ENCODE peak calls at places on chromosomes 5 and 9, in six cellular contexts. H is H1, R is A549, Y is GM12878, V is SK-N-SH, P is K562. W is an unnamed sample.

GRCh38 chr5:95842955-95843544 is 20.5 kb upstream of the GLRX start:
- DNase-seq in H (no peak), R (no peak), V (no peak), P (peak; percentile 40), Y (no peak), W (peak; percentile 88)

GRCh38 chr5:74432240-74432639 is 208.3 kb downstream of the ENC1 start:
- DNase-seq in P (no peak), V (no peak), H (no peak), R (no peak), Y (no peak), W (no peak)

GRCh38 chr5:75058986-75059508 is 6.7 kb upstream of the GCNT4 start:
- DNase-seq in H (no peak), R (no peak), Y (no peak), P (no peak), V (no peak), W (no peak)

GRCh38 chr5:171355302-171355724 is 32.3 kb upstream of the NPM1 start:
- DNase-seq in Y (peak; percentile 51), H (no peak), R (no peak), P (no peak), V (no peak), W (no peak)

GRCh38 chr5:1007681-1008450 is 736 bp upstream of the NKD2 start:
- DNase-seq in H (no peak), V (no peak), P (no peak), R (no peak), Y (no peak), W (no peak)

GRCh38 chr9:111016046-111017026 is 21.9 kb downstream of the LPAR1 start:
- DNase-seq in Y (no peak), V (peak; percentile 24), P (no peak), R (no peak), H (no peak), W (no peak)

GRCh38 chr5:36701085-36701691 is 94.8 kb downstream of the SLC1A3 start:
- DNase-seq in R (no peak), H (no peak), Y (peak; percentile 55), P (no peak), V (no peak), W (no peak)

GRCh38 chr9:126919193-126919592 is 4.6 kb downstream of the RALGPS1 start:
- DNase-seq in P (no peak), H (no peak), Y (no peak), V (no peak), R (no peak), W (peak; percentile 86)

GRCh38 chr5:150481972-150482406 is 25.9 kb upstream of the NDST1 start:
- DNase-seq in P (peak; percentile 84), Y (no peak), R (no peak), H (no peak), V (no peak), W (no peak)

GRCh38 chr9:14530301-14530700 is 162.9 kb downstream of the ZDHHC21 start:
- DNase-seq in P (no peak), Y (no peak), V (no peak), R (no peak), H (no peak), W (no peak)

GRCh38 chr5:110817437-110817836 is 78.6 kb downstream of the SLC25A46 start:
- DNase-seq in H (no peak), P (peak; percentile 9), R (no peak), V (no peak), Y (no peak), W (no peak)

GRCh38 chr9:14654932-14655331 is 38.3 kb downstream of the ZDHHC21 start:
- DNase-seq in R (no peak), Y (no peak), V (no peak), P (no peak), H (no peak), W (no peak)

GRCh38 chr9:115104908-115105307 is 13.0 kb downstream of the TNC start:
- DNase-seq in Y (no peak), V (no peak), R (no peak), P (no peak), H (no peak), W (no peak)

GRCh38 chr9:111287127-111287526 is 42.9 kb downstream of the OR2K2 start:
- DNase-seq in Y (no peak), H (no peak), R (no peak), V (no peak), P (no peak), W (no peak)

GRCh38 chr5:173473293-173473692 is 143.2 kb downstream of the BOD1 start:
- DNase-seq in R (no peak), H (no peak), P (no peak), Y (no peak), V (no peak), W (no peak)

GRCh38 chr5:74648835-74649286 is 8.3 kb upstream of the ENC1 start:
- DNase-seq in P (peak; percentile 51), Y (no peak), R (peak; percentile 77), V (peak; percentile 69), H (no peak), W (peak; percentile 62)

GRCh38 chr5:167944121-167944858 is 347.2 kb upstream of the WWC1 start:
- DNase-seq in P (no peak), V (peak; percentile 23), R (no peak), Y (no peak), H (no peak), W (no peak)

GRCh38 chr5:140329739-140330481 is 16.5 kb downstream of the HBEGF start:
- DNase-seq in P (no peak), R (no peak), Y (no peak), H (no peak), V (no peak), W (no peak)

GRCh38 chr9:14846871-14847311 is 63.3 kb downstream of the FREM1 start:
- DNase-seq in P (peak; percentile 58), V (peak; percentile 75), R (peak; percentile 58), H (peak; percentile 54), Y (no peak), W (peak; percentile 51)

GRCh38 chr5:60092671-60093422 is 199.3 kb upstream of the PDE4D start:
- DNase-seq in Y (no peak), V (no peak), R (peak; percentile 38), H (no peak), P (no peak), W (peak; percentile 6)

GRCh38 chr9:116656535-116656934 is 30.6 kb upstream of the TRIM32 start:
- DNase-seq in H (no peak), R (no peak), P (no peak), Y (no peak), V (no peak), W (no peak)

GRCh38 chr5:116032094-116032517 is at the start of gene ARL14EPL:
- DNase-seq in V (peak; percentile 3), H (peak; percentile 15), P (peak; percentile 20), R (peak; percentile 51), Y (no peak), W (peak; percentile 47)

GRCh38 chr5:139061274-139061673 is 136.9 kb downstream of the SIL1 start:
- DNase-seq in R (no peak), H (no peak), V (no peak), P (no peak), Y (no peak), W (peak; percentile 10)

GRCh38 chr9:136806631-136807201 is 1.0 kb upstream of the RABL6 start:
- DNase-seq in P (no peak), H (no peak), Y (no peak), R (no peak), V (no peak), W (no peak)

GRCh38 chr9:136808781-136809158 is 1.0 kb downstream of the RABL6 start:
- DNase-seq in V (no peak), H (no peak), R (no peak), Y (no peak), P (no peak), W (no peak)

GRCh38 chr9:136806067-136806466 is 1.7 kb upstream of the RABL6 start:
- DNase-seq in P (no peak), Y (no peak), V (no peak), H (no peak), R (no peak), W (no peak)

GRCh38 chr9:136808075-136808780 is 480 bp downstream of the RABL6 start:
- DNase-seq in R (no peak), H (no peak), Y (no peak), P (peak; percentile 66), V (peak; percentile 78), W (no peak)

GRCh38 chr9:136807281-136808074 is at the start of gene RABL6:
- DNase-seq in H (no peak), R (peak; percentile 91), V (peak; percentile 99), P (peak; percentile 91), Y (no peak), W (peak; percentile 40)
- TF ChIP-seq CHD2 in H (no peak), R (no peak), V (no peak), P (no peak), Y (no peak), W (no peak)

GRCh38 chr5:85428426-85428934 is 1043.8 kb upstream of the EDIL3 start:
- DNase-seq in P (no peak), R (no peak), V (no peak), Y (no peak), H (no peak), W (no peak)
- TF ChIP-seq CHD2 in P (no peak), R (no peak), V (no peak), Y (no peak), H (no peak), W (no peak)

DNA sequence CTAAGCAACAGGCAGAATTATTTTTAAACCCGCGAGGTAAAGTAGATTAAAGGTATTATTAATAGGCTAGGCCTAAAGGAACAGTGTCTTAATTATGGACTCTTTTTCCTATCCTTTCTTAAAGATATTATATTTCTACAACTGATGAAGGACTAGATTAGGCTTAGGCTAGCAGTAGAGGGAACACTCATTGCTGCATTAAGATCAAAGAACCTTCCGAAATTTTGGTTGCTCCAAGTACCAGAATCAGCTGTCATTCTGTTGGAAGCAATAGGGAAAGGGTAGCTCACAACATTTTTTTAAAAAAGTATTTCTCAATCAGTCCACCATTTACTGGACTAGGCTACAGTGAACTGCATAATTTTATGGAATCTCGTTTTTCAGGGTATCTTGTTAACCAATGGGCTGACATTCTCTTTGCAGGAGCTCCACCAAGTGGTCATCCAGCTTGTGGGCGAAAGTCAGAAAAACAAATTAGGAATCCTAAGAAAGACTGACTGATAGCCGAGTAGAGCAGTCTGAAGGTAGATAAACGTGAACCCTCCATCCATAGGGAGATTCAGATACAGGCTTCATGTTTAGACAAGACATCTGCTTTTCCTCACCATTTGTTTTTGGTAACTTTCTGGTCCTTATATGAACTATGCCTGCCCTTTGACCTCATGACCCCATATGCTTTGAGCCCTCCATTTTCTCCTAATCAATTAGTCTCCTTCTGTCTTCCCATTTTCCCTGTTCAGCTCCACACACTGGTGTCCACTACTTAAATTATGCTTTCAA is 103.6 kb upstream of the CHD1 start:
- DNase-seq in V (peak; percentile 46), Y (no peak), H (no peak), P (peak; percentile 35), R (peak; percentile 67), W (peak; percentile 74)
- TF ChIP-seq CHD2 in V (no peak), Y (no peak), H (no peak), P (no peak), R (no peak), W (no peak)

DNA sequence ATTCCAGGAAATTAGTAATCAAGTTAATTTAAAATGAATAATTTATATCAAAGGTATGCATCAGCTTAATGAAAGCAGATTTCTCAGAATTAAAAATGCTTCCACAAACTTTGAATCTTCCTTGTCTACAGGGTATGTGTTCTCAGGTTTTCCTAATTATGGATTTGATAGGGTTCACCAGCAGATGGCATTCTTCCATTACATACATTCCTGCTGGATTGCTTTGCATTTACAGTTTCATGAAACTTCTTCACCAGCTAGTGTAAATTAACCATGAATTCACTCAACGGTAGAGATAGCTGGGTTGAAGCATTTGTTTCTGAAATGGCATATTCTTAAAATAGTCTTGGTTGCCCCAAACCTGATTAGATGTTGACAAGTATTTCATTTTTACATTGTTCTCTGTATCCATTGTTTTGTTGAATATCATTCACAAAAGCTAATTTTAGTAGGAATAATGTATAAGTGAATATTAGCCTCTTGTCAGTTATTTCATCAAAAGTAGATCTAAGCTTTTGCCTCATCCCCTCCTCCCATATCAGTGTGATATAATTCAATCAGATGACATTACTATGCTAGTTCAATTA is 68.7 kb upstream of the WDR41 start:
- DNase-seq in H (no peak), R (peak; percentile 13), P (peak; percentile 15), Y (peak; percentile 48), V (peak; percentile 40), W (peak; percentile 35)
- TF ChIP-seq CHD2 in H (no peak), R (no peak), P (no peak), Y (no peak), V (no peak), W (no peak)

W was measured in HepG2.